ENCODE peak calls at places on chromosome 7, in four cellular contexts. M is fibroblast of lung, C is Peyer's patch, G is psoas muscle. O is an unnamed sample.

GRCh38 chr7:1912472-1913289 is 242.6 kb downstream of the ELFN1 start:
- DNase-seq in M (peak), C (no peak), G (no peak), O (no peak)

GRCh38 chr7:23467731-23468720 is 2.3 kb downstream of the IGF2BP3 start:
- DNase-seq in M (peak), C (no peak), G (no peak), O (no peak)

GRCh38 chr7:128954830-128955797 is 17.4 kb downstream of the IRF5 start:
- DNase-seq in M (peak), C (no peak), G (no peak), O (no peak)

GRCh38 chr7:54802841-54803240 is 43.8 kb upstream of the SEC61G start:
- DNase-seq in M (peak), C (no peak), G (no peak), O (no peak)

GRCh38 chr7:18666107-18666728 is 170.7 kb downstream of the HDAC9 start:
- DNase-seq in M (peak), C (peak), G (peak), O (peak)

GRCh38 chr7:2639994-2640830 is 8.4 kb downstream of the TTYH3 start:
- DNase-seq in M (no peak), C (no peak), G (peak), O (no peak)

GRCh38 chr7:142872106-142872675 is 13.4 kb downstream of the TRPV6 start:
- DNase-seq in M (no peak), C (peak), G (no peak), O (no peak)

GRCh38 chr7:3430588-3430987 is 129.5 kb downstream of the SDK1 start:
- DNase-seq in M (no peak), C (no peak), G (no peak), O (no peak)

GRCh38 chr7:8085420-8085819 is 116.8 kb downstream of the GLCCI1 start:
- DNase-seq in M (no peak), C (no peak), G (no peak), O (no peak)

GRCh38 chr7:76403780-76404494 is 5.6 kb downstream of the SSC4D start:
- DNase-seq in M (no peak), C (peak), G (no peak), O (no peak)
- TF ChIP-seq CTCF in M (no peak), C (no peak), G (no peak), O (no peak)

GRCh38 chr7:522938-523289 is 3.3 kb upstream of the PDGFA start:
- DNase-seq in M (no peak), C (no peak), G (no peak), O (no peak)

GRCh38 chr7:519974-520458 is 370 bp upstream of the PDGFA start:
- DNase-seq in M (peak), C (no peak), G (peak), O (no peak)

GRCh38 chr7:522071-522937 is 2.7 kb upstream of the PDGFA start:
- DNase-seq in M (peak), C (peak), G (no peak), O (no peak)

GRCh38 chr7:520503-521161 is 986 bp upstream of the PDGFA start:
- DNase-seq in M (peak), C (no peak), G (no peak), O (no peak)

GRCh38 chr7:521221-522070 is 1.8 kb upstream of the PDGFA start:
- DNase-seq in M (peak), C (peak), G (peak), O (no peak)
- TF ChIP-seq CTCF in M (no peak), C (no peak), G (no peak), O (no peak)

GRCh38 chr7:81776972-81777371 is 7.1 kb upstream of the HGF start:
- DNase-seq in M (no peak), C (no peak), G (no peak), O (no peak)

GRCh38 chr7:81770823-81771222 is 976 bp upstream of the HGF start:
- DNase-seq in M (no peak), C (no peak), G (no peak), O (no peak)

GRCh38 chr7:81775560-81775959 is 5.7 kb upstream of the HGF start:
- DNase-seq in M (no peak), C (no peak), G (no peak), O (no peak)

GRCh38 chr7:81776159-81776558 is 6.3 kb upstream of the HGF start:
- DNase-seq in M (peak), C (no peak), G (no peak), O (no peak)

DNA sequence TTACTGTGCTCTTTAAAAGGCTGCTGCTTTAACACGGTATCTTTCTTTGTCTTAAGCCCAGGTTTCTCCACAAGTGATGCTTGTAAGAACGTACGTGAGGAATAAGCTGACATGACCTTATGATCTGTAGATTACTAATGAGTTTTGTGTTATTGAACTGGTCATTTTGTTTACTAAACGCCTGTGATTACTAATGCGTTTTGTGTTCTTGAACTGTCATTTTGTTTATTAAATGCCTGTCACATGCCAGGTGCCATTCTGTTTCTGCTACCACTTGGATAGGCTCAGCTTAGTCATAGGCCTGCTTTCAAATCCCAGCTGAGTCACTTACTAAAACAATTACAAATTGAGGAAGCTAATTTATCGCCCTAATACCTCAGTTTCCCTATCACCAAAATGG is 4.6 kb upstream of the HGF start:
- DNase-seq in M (no peak), C (no peak), G (no peak), O (no peak)
- TF ChIP-seq CTCF in M (no peak), C (no peak), G (no peak), O (no peak)

GRCh38 chr7:138727336-138728099 is 26.4 kb upstream of the SVOPL start:
- DNase-seq in M (no peak), C (no peak), G (no peak), O (no peak)

GRCh38 chr7:138729444-138729843 is 28.3 kb upstream of the SVOPL start:
- DNase-seq in M (no peak), C (no peak), G (no peak), O (no peak)

GRCh38 chr7:138726288-138726687 is 25.1 kb upstream of the SVOPL start:
- DNase-seq in M (no peak), C (no peak), G (no peak), O (no peak)
- TF ChIP-seq CTCF in M (no peak), C (no peak), G (no peak), O (peak)

GRCh38 chr7:102447311-102447710 is 13.9 kb downstream of the ORAI2 start:
- DNase-seq in M (no peak), C (no peak), G (no peak), O (no peak)

GRCh38 chr7:102452451-102452850 is 12.2 kb downstream of the ALKBH4 start:
- DNase-seq in M (no peak), C (no peak), G (no peak), O (no peak)

GRCh38 chr7:102449136-102449535 is 15.5 kb downstream of the ALKBH4 start:
- DNase-seq in M (no peak), C (no peak), G (no peak), O (no peak)

GRCh38 chr7:102451371-102452054 is 13.2 kb downstream of the ALKBH4 start:
- DNase-seq in M (peak), C (no peak), G (no peak), O (no peak)

GRCh38 chr7:102450242-102450641 is 14.4 kb downstream of the ALKBH4 start:
- DNase-seq in M (no peak), C (peak), G (no peak), O (no peak)
- TF ChIP-seq CTCF in M (no peak), C (peak), G (peak), O (peak)

O was measured in LNCaP clone FGC.